ENCODE peak calls at places on chromosomes 16 and 17, in five cellular contexts. O is stomach; V is activated T-cell treated with anti-CD3 and anti-CD28 coated beads, Interleukin-2, amount 50 U/mL, for 4 hours; L is effector CD4-positive, alpha-beta T cell; J is GM04503. W is an unnamed sample.

GRCh38 chr17:69208640-69209039 is 20.0 kb downstream of the ABCA10 start:
- DNase-seq in V (no peak), L (no peak), J (no peak), O (no peak), W (no peak)

GRCh38 chr16:88831838-88832237 is 20.1 kb upstream of the APRT start:
- DNase-seq in J (no peak), L (no peak), O (no peak), V (no peak), W (no peak)

GRCh38 chr17:7684856-7685532 is 2.3 kb downstream of the TP53 start:
- DNase-seq in V (no peak), J (no peak), L (no peak), O (no peak), W (no peak)

GRCh38 chr17:72778161-72779151 is 314.0 kb downstream of the SLC39A11 start:
- DNase-seq in L (no peak), V (no peak), O (no peak), J (no peak), W (no peak)

GRCh38 chr17:8006836-8007680 is 4.6 kb downstream of the GUCY2D start:
- DNase-seq in V (no peak), J (no peak), L (no peak), O (no peak), W (no peak)

GRCh38 chr16:66717112-66717675 is 20.7 kb upstream of the CMTM4 start:
- DNase-seq in O (no peak), L (no peak), V (no peak), J (no peak), W (peak; percentile 16)

GRCh38 chr17:54968954-54969400 is 412 bp downstream of the STXBP4 start:
- DNase-seq in L (no peak), J (no peak), V (peak; percentile 24), O (no peak), W (no peak)

GRCh38 chr17:30505868-30506417 is 28.7 kb downstream of the GOSR1 start:
- DNase-seq in O (no peak), L (no peak), V (no peak), J (no peak), W (no peak)

GRCh38 chr17:869067-869466 is 86.9 kb downstream of the MRM3 start:
- DNase-seq in L (no peak), V (no peak), J (peak; percentile 73), O (peak; percentile 33), W (no peak)

GRCh38 chr16:80107900-80108299 is 432.9 kb upstream of the DYNLRB2 start:
- DNase-seq in L (no peak), J (no peak), O (no peak), V (no peak), W (no peak)

GRCh38 chr16:30032083-30032819 is 1.2 kb upstream of the TLCD3B start:
- DNase-seq in V (peak; percentile 50), J (no peak), O (peak; percentile 48), L (peak; percentile 47), W (peak; percentile 56)